ENCODE peak calls at places on chromosome 22, in four cellular contexts. G is neuronal stem cell, D is neural progenitor cell, O is trophoblast cell. M is an unnamed sample.

GRCh38 chr22:40491990-40492631 is 121.7 kb downstream of the SGSM3 start:
- DNase-seq in G (no peak), D (no peak), O (no peak), M (no peak)

GRCh38 chr22:23718371-23719165 is 27.8 kb downstream of the RGL4 start:
- DNase-seq in G (no peak), O (no peak), D (no peak), M (no peak)

GRCh38 chr22:40346178-40347064 is at the start of gene ADSL:
- DNase-seq in G (peak), D (peak), O (peak), M (peak)

GRCh38 chr22:20956258-20957117 is 10.6 kb upstream of the AIFM3 start:
- DNase-seq in D (peak), O (peak), G (no peak), M (no peak)

GRCh38 chr22:29445508-29445907 is 7.1 kb downstream of the RFPL1 start:
- DNase-seq in D (no peak), O (no peak), G (no peak), M (no peak)

GRCh38 chr22:36249160-36249559 is 3.8 kb upstream of the APOL1 start:
- DNase-seq in O (no peak), G (no peak), D (no peak), M (no peak)

GRCh38 chr22:33000342-33001280 is 57.6 kb downstream of the SYN3 start:
- DNase-seq in G (peak), O (peak), D (peak), M (no peak)

GRCh38 chr22:33299245-33299956 is 241.2 kb upstream of the SYN3 start:
- DNase-seq in D (peak), G (no peak), O (no peak), M (no peak)

GRCh38 chr22:49693848-49694247 is 133.8 kb downstream of the BRD1 start:
- DNase-seq in G (no peak), O (no peak), D (no peak), M (no peak)

GRCh38 chr22:29580200-29580810 is 608 bp downstream of the NIPSNAP1 start:
- DNase-seq in G (no peak), O (no peak), D (peak), M (no peak)

GRCh38 chr22:48301421-48301820 is 1526.3 kb downstream of the BRD1 start:
- DNase-seq in G (no peak), O (no peak), D (no peak), M (no peak)

GRCh38 chr22:38881464-38881871 is 9.5 kb upstream of the CBX6 start:
- DNase-seq in G (no peak), D (no peak), O (no peak), M (peak)
- H3K4me3 ChIP-seq in G (no peak), D (no peak), O (no peak), M (no peak)

GRCh38 chr22:26806445-26807170 is 149.2 kb downstream of the MIAT start:
- DNase-seq in O (no peak), D (no peak), G (no peak), M (no peak)
- H3K4me3 ChIP-seq in O (no peak), D (no peak), G (no peak), M (no peak)

GRCh38 chr22:38413085-38414008 is 41.7 kb downstream of the KCNJ4 start:
- DNase-seq in G (no peak), D (no peak), O (no peak), M (no peak)
- H3K4me3 ChIP-seq in G (no peak), D (no peak), O (no peak), M (no peak)

GRCh38 chr22:44591146-44591790 is 93.2 kb upstream of the RTL6 start:
- DNase-seq in O (no peak), D (no peak), G (no peak), M (no peak)
- H3K4me3 ChIP-seq in O (no peak), D (no peak), G (no peak), M (no peak)

GRCh38 chr22:38228326-38228872 is 26.6 kb downstream of the MAFF start:
- DNase-seq in O (no peak), D (no peak), G (no peak), M (no peak)
- H3K4me3 ChIP-seq in O (no peak), D (no peak), G (no peak), M (no peak)

DNA sequence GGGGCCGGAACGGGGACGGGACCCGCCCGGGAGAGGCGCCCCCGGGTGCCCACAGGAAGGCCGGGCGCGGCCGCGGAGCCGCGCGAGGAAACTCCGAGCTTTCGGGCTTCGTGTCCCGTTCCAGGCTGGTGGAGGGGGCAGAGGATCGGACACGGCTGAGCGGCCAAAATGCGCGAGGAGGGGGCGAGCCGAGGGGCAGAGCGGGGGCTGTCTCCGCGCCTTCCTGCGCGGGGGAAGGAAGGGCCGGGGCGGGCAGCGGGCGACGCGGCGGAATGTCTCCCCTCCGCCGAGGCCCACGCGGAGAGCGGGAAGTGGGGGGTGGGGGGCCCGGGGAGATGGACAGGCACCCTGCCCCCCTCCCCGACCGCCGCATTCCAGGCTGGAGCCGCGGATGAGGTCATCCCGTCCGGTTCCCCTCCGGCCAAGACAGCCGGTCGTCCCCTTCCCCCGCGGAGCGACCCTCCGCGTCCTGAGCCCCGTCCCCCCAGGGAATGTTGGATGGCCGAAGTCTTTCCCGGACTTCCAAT is 465 bp downstream of the CDC42EP1 start:
- DNase-seq in G (no peak), O (no peak), D (peak), M (no peak)
- H3K4me3 ChIP-seq in G (peak), O (peak), D (peak), M (peak)

DNA sequence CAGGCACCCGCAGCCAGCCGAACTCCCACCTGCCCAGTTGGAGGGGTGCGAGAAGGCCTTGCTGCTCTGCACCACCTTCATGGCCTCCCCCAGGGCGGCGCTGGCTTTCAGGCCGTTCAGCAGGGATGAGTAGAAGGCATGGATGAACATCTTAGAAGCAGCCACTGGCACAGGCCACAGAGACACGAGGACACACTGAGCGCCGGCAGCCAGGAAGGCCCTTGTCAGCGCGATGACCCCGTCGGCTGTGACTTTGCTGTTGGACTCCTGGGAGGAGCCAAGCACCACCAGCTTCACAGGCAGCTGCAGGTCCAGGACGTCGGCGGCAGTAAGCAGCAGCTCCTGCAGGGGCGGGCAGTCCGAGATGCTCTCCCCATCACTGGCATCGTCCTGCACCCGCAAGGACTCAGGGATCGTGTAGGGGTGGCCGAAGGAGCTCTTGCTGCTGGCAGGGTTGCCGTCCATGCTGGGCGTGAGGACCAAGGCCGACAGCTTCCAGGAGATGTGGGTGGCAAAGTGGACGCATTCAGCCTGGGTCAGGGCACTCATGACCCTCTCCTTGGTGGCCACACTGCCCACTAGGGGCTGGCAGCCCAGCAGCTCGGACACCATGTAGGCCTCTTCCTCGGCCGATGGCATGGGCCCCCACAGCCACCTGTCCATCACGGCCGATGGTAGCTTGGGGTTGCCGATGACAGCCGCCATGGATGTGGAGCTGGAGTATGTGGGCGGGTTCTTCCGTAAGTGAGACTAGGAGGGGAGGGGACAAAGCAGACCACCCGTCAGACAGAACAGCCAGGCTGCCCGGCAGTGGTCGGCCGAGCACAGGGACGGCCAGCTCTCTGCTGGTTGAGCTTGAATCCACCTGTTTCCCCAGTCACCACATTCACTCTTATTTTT is 79.7 kb upstream of the PITPNB start:
- DNase-seq in G (no peak), O (no peak), D (no peak), M (no peak)
- H3K4me3 ChIP-seq in G (no peak), O (no peak), D (no peak), M (no peak)